ENCODE peak calls at places on chromosomes 16 and 17, in five cellular contexts. G is CD8-positive, alpha-beta memory T cell; L is OCI-LY7; S is AG04449; I is sigmoid colon. C is an unnamed sample.

GRCh38 chr17:2202996-2203575 is 100.5 kb downstream of the SMG6 start:
- DNase-seq in G (no peak), L (no peak), S (no peak), I (no peak), C (no peak)

GRCh38 chr16:55126456-55126855 is 195.8 kb downstream of the IRX5 start:
- DNase-seq in G (no peak), L (no peak), S (no peak), I (no peak), C (no peak)

GRCh38 chr17:58476812-58477211 is 11.4 kb downstream of the HSF5 start:
- DNase-seq in G (no peak), L (no peak), S (no peak), I (no peak), C (no peak)

GRCh38 chr16:88782454-88783390 is 2.3 kb downstream of the PIEZO1 start:
- DNase-seq in G (peak; percentile 32), L (peak; percentile 44), S (no peak), I (peak; percentile 80), C (no peak)

GRCh38 chr16:50791522-50791921 is 49.6 kb downstream of the CYLD start:
- DNase-seq in G (no peak), L (no peak), S (no peak), I (no peak), C (no peak)

GRCh38 chr16:30033270-30033669 is 2.2 kb upstream of the TLCD3B start:
- DNase-seq in G (no peak), L (no peak), S (no peak), I (no peak), C (no peak)

GRCh38 chr17:50634123-50634914 is at the start of gene ABCC3:
- DNase-seq in G (no peak), L (no peak), S (no peak), I (no peak), C (peak; percentile 89)

GRCh38 chr17:50904522-50905459 is 38.6 kb upstream of the TOB1 start:
- DNase-seq in G (no peak), L (peak; percentile 23), S (no peak), I (peak; percentile 91), C (peak; percentile 71)

GRCh38 chr16:88978608-88979346 is 1.8 kb upstream of the CBFA2T3 start:
- DNase-seq in G (no peak), L (peak; percentile 94), S (no peak), I (no peak), C (no peak)

GRCh38 chr17:49480833-49481615 is 14.1 kb upstream of the NGFR start:
- DNase-seq in G (no peak), L (no peak), S (no peak), I (no peak), C (no peak)

GRCh38 chr16:1002399-1003161 is 21.0 kb downstream of the SOX8 start:
- DNase-seq in G (peak; percentile 36), L (no peak), S (no peak), I (no peak), C (no peak)

DNA sequence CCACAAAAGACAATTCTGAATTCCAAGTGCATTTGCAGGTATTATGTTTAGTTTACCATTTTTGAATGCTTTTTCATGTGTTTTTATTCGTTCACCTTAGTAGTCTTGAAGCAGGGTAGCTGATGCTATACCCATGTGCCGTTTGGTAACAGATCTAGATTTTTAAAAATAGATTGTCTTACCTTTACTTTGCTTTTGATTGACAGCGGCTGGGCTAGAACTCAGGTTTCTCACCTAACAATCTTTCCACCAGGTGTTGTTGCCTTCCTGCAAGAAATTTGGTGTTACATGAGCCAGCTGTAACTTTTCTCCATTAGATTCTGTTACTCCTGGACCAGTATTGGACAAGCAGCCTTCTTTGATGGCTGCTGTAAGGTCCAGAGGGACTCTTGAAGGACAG is 1.5 kb upstream of the FTSJ3 start:
- DNase-seq in G (no peak), L (no peak), S (no peak), I (no peak), C (no peak)
- H3K4me3 ChIP-seq in G (peak overlapping the region; percentile 94), L (peak overlapping the region; percentile 78), S (no peak overlapping the region), I (no peak overlapping the region), C (no peak overlapping the region)

DNA sequence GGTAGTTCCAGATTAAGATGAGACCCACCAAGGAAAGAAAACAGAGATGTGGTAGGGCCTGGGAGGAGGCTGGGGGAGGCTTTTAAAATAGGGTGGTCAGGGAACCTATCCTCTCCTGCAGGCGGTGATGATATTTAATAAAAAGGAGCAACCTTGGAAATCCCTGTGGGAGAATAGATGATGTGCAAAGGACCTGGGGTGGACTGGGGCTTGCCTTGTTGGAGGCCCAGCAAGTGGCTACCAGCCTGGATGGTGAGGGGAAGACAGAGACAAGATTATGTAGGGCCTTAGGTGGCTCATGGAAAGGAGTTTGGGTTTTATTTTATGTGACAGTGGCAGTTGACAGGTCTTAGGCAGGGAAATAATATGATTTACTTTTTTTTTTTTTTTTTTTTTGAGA is 1.8 kb downstream of the POLR3E start:
- DNase-seq in G (no peak), L (no peak), S (no peak), I (no peak), C (no peak)
- H3K4me3 ChIP-seq in G (peak overlapping the region; percentile 81), L (peak overlapping the region; percentile 95), S (no peak overlapping the region), I (no peak overlapping the region), C (peak overlapping the region; percentile 96)

DNA sequence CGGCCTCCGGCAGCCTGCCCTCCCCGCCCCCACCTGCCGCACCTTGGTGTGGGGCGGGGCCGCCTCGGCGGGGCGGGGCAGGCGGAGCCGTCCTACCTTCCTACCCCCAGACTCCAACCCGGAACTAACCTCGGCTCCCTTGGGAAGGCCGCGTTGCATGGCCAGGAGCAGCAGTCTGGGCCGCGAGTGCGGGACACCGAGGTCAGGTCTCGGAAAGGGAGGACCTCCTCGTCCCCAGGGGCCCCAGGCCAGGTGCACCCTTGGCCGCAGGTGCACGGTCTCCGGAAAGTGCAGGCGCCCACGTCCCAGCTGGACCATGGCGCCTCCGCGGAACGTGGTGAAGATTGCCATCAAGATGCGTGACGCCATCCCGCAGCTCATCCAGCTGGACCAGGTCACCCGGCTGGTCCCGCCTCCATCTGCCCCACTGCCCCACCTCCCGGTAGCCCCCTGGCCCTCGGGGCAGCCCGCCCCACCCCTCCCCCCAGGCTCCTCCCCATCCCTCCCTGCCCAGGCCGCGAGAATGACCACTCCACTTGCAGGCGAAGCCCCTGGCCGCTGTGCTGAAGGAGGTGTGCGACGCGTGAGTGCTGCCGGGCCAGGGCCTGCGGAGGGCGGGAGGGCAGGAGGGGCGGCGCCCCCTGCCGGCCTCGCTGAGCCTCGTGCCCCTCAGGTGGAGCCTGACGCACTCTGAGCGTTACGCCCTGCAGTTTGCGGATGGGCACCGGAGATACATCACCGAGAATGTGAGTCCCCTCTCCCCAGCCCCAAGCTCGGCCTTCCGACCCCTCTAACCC is at the start of gene ELMO3:
- DNase-seq in G (no peak), L (no peak), S (no peak), I (no peak), C (peak; percentile 87)
- H3K4me3 ChIP-seq in G (no peak within 1 kb of the TSS), L (no peak within 1 kb of the TSS), S (no peak within 1 kb of the TSS), I (no peak within 1 kb of the TSS), C (peak within 1 kb of the TSS; percentile 52)

DNA sequence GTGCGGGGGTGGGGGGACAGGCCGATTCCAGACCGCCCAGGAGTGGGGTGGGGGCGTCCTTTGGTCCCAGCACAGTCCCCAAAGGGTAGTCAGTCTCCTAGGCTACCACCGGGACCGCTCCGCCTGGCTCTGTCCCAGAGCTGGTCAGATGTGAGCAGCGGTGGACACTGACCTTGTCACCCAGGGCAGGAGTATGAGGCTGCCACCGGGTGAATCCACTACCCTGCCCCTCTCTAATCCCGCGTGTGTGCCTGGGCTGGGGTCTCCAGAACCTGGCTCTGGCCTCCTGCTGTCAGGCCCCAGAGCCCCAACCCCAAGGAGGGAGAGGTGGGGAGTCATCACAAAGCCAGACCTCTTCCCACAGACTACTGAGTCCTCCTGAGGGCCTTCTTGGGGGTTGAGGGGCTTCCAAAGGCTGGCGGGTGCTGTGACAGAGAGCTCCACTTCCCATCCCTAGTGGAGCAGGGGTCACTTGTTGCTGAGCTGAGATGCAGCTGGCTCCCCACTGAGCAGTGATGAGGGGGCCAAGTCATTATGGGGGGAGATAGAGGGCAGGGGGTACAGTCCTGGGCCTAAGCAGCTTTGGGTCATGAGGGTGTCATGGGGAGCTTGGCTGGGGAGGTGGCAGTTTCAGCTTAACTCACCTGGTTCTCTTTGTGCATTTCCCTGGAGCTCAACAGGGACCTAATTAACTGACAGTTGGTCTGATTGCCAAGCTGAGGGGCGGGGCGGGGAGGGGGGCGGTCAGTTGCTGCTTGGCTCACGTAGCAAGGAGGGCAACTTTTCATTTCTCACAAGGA is 1.2 kb downstream of the PPP1R1B start:
- DNase-seq in G (no peak), L (no peak), S (no peak), I (no peak), C (no peak)
- H3K4me3 ChIP-seq in G (no peak overlapping the region), L (no peak overlapping the region), S (no peak overlapping the region), I (peak overlapping the region; percentile 26), C (peak overlapping the region; percentile 39)

DNA sequence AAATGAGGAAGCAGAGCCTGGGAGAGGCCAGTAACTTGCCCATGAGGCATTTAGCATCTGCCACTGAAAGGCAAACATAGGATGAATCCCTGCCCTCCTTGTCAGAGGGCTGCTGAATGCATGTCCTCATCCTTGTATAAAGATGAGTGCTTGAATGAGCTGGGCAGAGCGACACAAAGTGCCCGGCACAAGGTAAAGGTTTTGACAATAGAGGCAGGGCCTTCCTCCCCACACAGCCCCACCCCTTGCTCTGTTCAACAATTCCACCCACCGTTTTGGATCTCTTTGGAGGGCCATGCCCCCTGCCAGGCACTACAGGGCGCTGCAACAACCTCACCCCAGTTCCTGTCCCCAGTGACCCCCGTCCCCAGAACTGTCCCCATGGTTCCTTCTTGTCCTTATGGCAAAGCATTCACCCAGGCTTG is 1.4 kb upstream of the KRT19 start:
- DNase-seq in G (no peak), L (no peak), S (no peak), I (no peak), C (no peak)
- H3K4me3 ChIP-seq in G (no peak overlapping the region), L (no peak overlapping the region), S (no peak overlapping the region), I (no peak overlapping the region), C (no peak overlapping the region)

DNA sequence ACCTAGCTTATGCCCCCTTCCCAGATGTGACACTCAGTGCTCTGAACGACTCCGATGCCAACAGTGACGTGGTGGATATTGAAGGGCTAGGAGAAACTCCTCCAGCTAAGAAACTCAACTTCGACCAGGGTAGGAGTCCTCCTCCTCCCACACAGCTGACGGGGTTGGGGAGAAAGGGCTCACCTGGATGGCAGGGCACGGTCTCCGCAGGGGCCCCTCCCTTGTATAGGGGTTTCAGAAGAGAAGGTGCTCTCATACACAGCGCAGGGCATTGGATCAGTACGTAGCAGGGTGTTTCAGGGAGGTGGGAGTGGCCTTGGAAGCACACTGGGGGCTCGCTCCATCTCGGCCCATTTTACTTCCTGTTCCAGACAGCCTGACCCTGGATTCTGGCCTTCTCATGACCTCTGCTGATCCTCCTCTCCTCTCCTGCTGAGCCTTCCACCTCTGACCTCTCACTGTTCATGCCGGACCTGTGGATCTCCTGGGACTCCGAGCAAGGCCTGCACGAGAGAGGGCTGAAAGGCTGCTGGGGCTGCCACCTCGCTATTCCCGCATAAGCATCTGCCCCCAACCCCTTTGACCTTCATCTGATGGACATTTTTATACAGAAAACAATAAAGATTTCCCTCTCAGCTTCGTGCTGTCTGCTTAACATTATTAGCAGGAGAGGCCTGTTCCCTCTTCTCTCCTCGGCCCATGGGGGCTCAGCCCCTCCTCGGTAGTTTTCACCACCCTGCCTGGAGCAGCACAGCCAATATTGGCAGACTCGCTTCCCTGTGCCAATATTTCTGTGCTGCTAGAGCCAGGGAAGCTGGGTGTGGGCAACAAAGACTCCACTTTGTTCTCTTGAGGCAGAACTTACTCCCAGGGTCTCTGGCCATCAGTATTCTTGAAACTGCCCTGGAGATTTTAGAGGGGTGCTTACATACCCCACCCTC is 4.7 kb downstream of the RNASEK start:
- DNase-seq in G (no peak), L (no peak), S (no peak), I (no peak), C (no peak)
- H3K4me3 ChIP-seq in G (no peak overlapping the region), L (no peak overlapping the region), S (no peak overlapping the region), I (no peak overlapping the region), C (peak overlapping the region; percentile 57)

DNA sequence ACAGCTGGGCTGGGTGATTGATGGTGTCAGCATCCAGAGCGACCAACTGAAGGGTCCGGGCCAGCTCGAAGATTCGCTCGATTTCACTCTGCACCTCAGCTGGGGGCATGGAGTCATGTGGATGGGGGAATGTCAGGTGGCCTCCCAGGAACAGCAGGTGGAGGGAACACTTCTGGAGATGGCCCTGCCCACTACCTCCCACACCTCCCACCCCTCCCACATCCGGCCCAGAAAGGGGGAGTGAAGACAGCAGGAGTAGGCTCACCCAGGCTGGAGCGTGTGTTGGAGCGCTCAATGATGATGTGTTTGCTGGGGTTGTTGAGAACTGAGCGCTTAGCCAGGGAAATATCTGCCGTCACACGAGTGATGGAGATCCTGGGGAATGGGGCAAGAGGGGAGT is 13.7 kb downstream of the CACNB1 start:
- DNase-seq in G (no peak), L (no peak), S (no peak), I (no peak), C (no peak)
- H3K4me3 ChIP-seq in G (no peak overlapping the region), L (no peak overlapping the region), S (no peak overlapping the region), I (no peak overlapping the region), C (no peak overlapping the region)